ENCODE peak calls at places on chromosomes 6 and 20, in five cellular contexts. Y is endothelial cell, M is left ventricle myocardium inferior, H is SJSA1, C is NCI-H345. Q is an unnamed sample.

GRCh38 chr20:40638414-40638813 is 50.6 kb downstream of the MAFB start:
- DNase-seq in Y (no peak), M (no peak), H (peak), C (no peak), Q (no peak)

GRCh38 chr20:61359254-61359653 is 107.2 kb downstream of the CDH4 start:
- DNase-seq in Y (no peak), M (no peak), H (no peak), C (no peak), Q (no peak)

GRCh38 chr6:11740875-11741274 is 37.7 kb downstream of the ADTRP start:
- DNase-seq in Y (no peak), M (no peak), H (no peak), C (no peak), Q (no peak)

GRCh38 chr20:33305591-33306057 is 22.6 kb downstream of the BPIFB1 start:
- DNase-seq in Y (no peak), M (no peak), H (no peak), C (no peak), Q (no peak)

GRCh38 chr6:159682265-159682664 is 10.8 kb downstream of the SOD2 start:
- DNase-seq in Y (no peak), M (no peak), H (no peak), C (no peak), Q (no peak)

GRCh38 chr6:108589244-108589730 is 28.6 kb downstream of the FOXO3 start:
- DNase-seq in Y (peak), M (peak), H (peak), C (no peak), Q (peak)

GRCh38 chr6:22149501-22150490 is 147.0 kb downstream of the PRL start:
- DNase-seq in Y (no peak), M (no peak), H (no peak), C (peak), Q (peak)

GRCh38 chr6:128601060-128601459 is 80.7 kb upstream of the PTPRK start:
- DNase-seq in Y (no peak), M (no peak), H (no peak), C (no peak), Q (peak)

GRCh38 chr20:53899351-53900167 is 170.8 kb downstream of the BCAS1 start:
- DNase-seq in Y (no peak), M (no peak), H (peak), C (peak), Q (peak)

GRCh38 chr20:17648782-17649730 is 33.0 kb downstream of the RRBP1 start:
- DNase-seq in Y (peak), M (no peak), H (no peak), C (peak), Q (no peak)

GRCh38 chr20:40659567-40659966 is 29.5 kb downstream of the MAFB start:
- DNase-seq in Y (no peak), M (no peak), H (no peak), C (no peak), Q (no peak)

GRCh38 chr20:57274299-57274698 is 7.9 kb upstream of the BMP7 start:
- DNase-seq in Y (no peak), M (no peak), H (no peak), C (no peak), Q (no peak)

GRCh38 chr6:67285770-67286495 is 1349.1 kb upstream of the ADGRB3 start:
- DNase-seq in Y (no peak), M (no peak), H (no peak), C (no peak), Q (peak)

GRCh38 chr6:25472314-25472713 is 179.7 kb upstream of the SCGN start:
- DNase-seq in Y (peak), M (no peak), H (no peak), C (no peak), Q (no peak)

GRCh38 chr20:57679113-57679512 is 30.7 kb downstream of the PMEPA1 start:
- DNase-seq in Y (no peak), M (no peak), H (no peak), C (no peak), Q (no peak)

GRCh38 chr6:116083052-116083451 is 17.6 kb upstream of the NT5DC1 start:
- DNase-seq in Y (no peak), M (no peak), H (no peak), C (no peak), Q (no peak)

GRCh38 chr20:63089051-63089907 is 82.5 kb upstream of the BHLHE23 start:
- DNase-seq in Y (no peak), M (peak), H (peak), C (no peak), Q (no peak)

Q was measured in astrocyte.